ENCODE peak calls at places on chromosome 5, in seven cellular contexts. One of them, this sample, is unnamed.

GRCh38 chr5:150320048-150320555 is 17.4 kb upstream of the ARSI start:
- DNase-seq in prostate gland: no peak
- DNase-seq in HT-29: no peak
- DNase-seq in GM12865: no peak
- DNase-seq in mucosa of descending colon: no peak
- DNase-seq in Ammon's horn: peak; percentile 86
- DNase-seq in activated CD4-positive, alpha-beta T cell treated with anti-CD3 and anti-CD28 coated beads for 24 hours: no peak
- DNase-seq in this sample: no peak

GRCh38 chr5:93090698-93091097 is 490.3 kb downstream of the NR2F1-AS1 start:
- DNase-seq in activated CD4-positive, alpha-beta T cell treated with anti-CD3 and anti-CD28 coated beads for 24 hours: no peak
- DNase-seq in HT-29: no peak
- DNase-seq in Ammon's horn: no peak
- DNase-seq in prostate gland: no peak
- DNase-seq in GM12865: no peak
- DNase-seq in mucosa of descending colon: no peak
- DNase-seq in this sample: no peak

GRCh38 chr5:111927191-111927590 is 170.2 kb upstream of the NREP start:
- DNase-seq in Ammon's horn: no peak
- DNase-seq in HT-29: no peak
- DNase-seq in GM12865: no peak
- DNase-seq in prostate gland: no peak
- DNase-seq in activated CD4-positive, alpha-beta T cell treated with anti-CD3 and anti-CD28 coated beads for 24 hours: no peak
- DNase-seq in mucosa of descending colon: no peak
- DNase-seq in this sample: no peak

GRCh38 chr5:40165106-40165788 is 514.5 kb upstream of the PTGER4 start:
- DNase-seq in prostate gland: no peak
- DNase-seq in Ammon's horn: no peak
- DNase-seq in GM12865: no peak
- DNase-seq in HT-29: no peak
- DNase-seq in mucosa of descending colon: no peak
- DNase-seq in activated CD4-positive, alpha-beta T cell treated with anti-CD3 and anti-CD28 coated beads for 24 hours: no peak
- DNase-seq in this sample: no peak

GRCh38 chr5:135468541-135468940 is 16.4 kb upstream of the TIFAB start:
- DNase-seq in prostate gland: no peak
- DNase-seq in activated CD4-positive, alpha-beta T cell treated with anti-CD3 and anti-CD28 coated beads for 24 hours: no peak
- DNase-seq in GM12865: no peak
- DNase-seq in mucosa of descending colon: no peak
- DNase-seq in HT-29: no peak
- DNase-seq in Ammon's horn: no peak
- DNase-seq in this sample: no peak

GRCh38 chr5:142763701-142764100 is 6.5 kb upstream of the ARHGAP26 start:
- DNase-seq in Ammon's horn: no peak
- DNase-seq in activated CD4-positive, alpha-beta T cell treated with anti-CD3 and anti-CD28 coated beads for 24 hours: no peak
- DNase-seq in mucosa of descending colon: no peak
- DNase-seq in HT-29: no peak
- DNase-seq in prostate gland: no peak
- DNase-seq in GM12865: no peak
- DNase-seq in this sample: no peak

GRCh38 chr5:120367896-120368634 is 96.0 kb upstream of the PRR16 start:
- DNase-seq in HT-29: no peak
- DNase-seq in GM12865: no peak
- DNase-seq in Ammon's horn: no peak
- DNase-seq in prostate gland: no peak
- DNase-seq in mucosa of descending colon: peak; percentile 25
- DNase-seq in activated CD4-positive, alpha-beta T cell treated with anti-CD3 and anti-CD28 coated beads for 24 hours: no peak
- DNase-seq in this sample: no peak

GRCh38 chr5:90473321-90474234 is 993 bp downstream of the MBLAC2 start:
- DNase-seq in Ammon's horn: peak; percentile 21
- DNase-seq in activated CD4-positive, alpha-beta T cell treated with anti-CD3 and anti-CD28 coated beads for 24 hours: peak; percentile 7
- DNase-seq in GM12865: peak; percentile 50
- DNase-seq in HT-29: peak; percentile 70
- DNase-seq in prostate gland: peak; percentile 16
- DNase-seq in mucosa of descending colon: peak; percentile 70
- DNase-seq in this sample: peak; percentile 6

GRCh38 chr5:137073192-137073591 is 425.9 kb downstream of the SPOCK1 start:
- DNase-seq in activated CD4-positive, alpha-beta T cell treated with anti-CD3 and anti-CD28 coated beads for 24 hours: no peak
- DNase-seq in GM12865: no peak
- DNase-seq in prostate gland: no peak
- DNase-seq in mucosa of descending colon: no peak
- DNase-seq in Ammon's horn: no peak
- DNase-seq in HT-29: no peak
- DNase-seq in this sample: no peak

GRCh38 chr5:170348069-170348702 is 41.0 kb downstream of the KCNMB1 start:
- DNase-seq in HT-29: no peak
- DNase-seq in prostate gland: no peak
- DNase-seq in mucosa of descending colon: no peak
- DNase-seq in activated CD4-positive, alpha-beta T cell treated with anti-CD3 and anti-CD28 coated beads for 24 hours: no peak
- DNase-seq in Ammon's horn: peak; percentile 31
- DNase-seq in GM12865: no peak
- DNase-seq in this sample: no peak

GRCh38 chr5:316210-317085 is 5.1 kb upstream of the AHRR start:
- DNase-seq in activated CD4-positive, alpha-beta T cell treated with anti-CD3 and anti-CD28 coated beads for 24 hours: no peak
- DNase-seq in prostate gland: no peak
- DNase-seq in GM12865: no peak
- DNase-seq in mucosa of descending colon: no peak
- DNase-seq in Ammon's horn: no peak
- DNase-seq in HT-29: no peak
- DNase-seq in this sample: no peak

GRCh38 chr5:68419637-68420452 is 204.3 kb downstream of the PIK3R1 start:
- DNase-seq in activated CD4-positive, alpha-beta T cell treated with anti-CD3 and anti-CD28 coated beads for 24 hours: no peak
- DNase-seq in Ammon's horn: no peak
- DNase-seq in HT-29: peak; percentile 72
- DNase-seq in GM12865: no peak
- DNase-seq in mucosa of descending colon: peak; percentile 59
- DNase-seq in prostate gland: no peak
- DNase-seq in this sample: peak; percentile 79

GRCh38 chr5:43839218-43839617 is 236.2 kb downstream of the NNT start:
- DNase-seq in activated CD4-positive, alpha-beta T cell treated with anti-CD3 and anti-CD28 coated beads for 24 hours: no peak
- DNase-seq in Ammon's horn: no peak
- DNase-seq in mucosa of descending colon: no peak
- DNase-seq in HT-29: no peak
- DNase-seq in prostate gland: no peak
- DNase-seq in GM12865: no peak
- DNase-seq in this sample: no peak

GRCh38 chr5:90096415-90097081 is 313.0 kb downstream of the CETN3 start:
- DNase-seq in mucosa of descending colon: no peak
- DNase-seq in Ammon's horn: no peak
- DNase-seq in prostate gland: no peak
- DNase-seq in GM12865: peak; percentile 25
- DNase-seq in HT-29: peak; percentile 74
- DNase-seq in activated CD4-positive, alpha-beta T cell treated with anti-CD3 and anti-CD28 coated beads for 24 hours: no peak
- DNase-seq in this sample: no peak

GRCh38 chr5:43874772-43875171 is 271.8 kb downstream of the NNT start:
- DNase-seq in activated CD4-positive, alpha-beta T cell treated with anti-CD3 and anti-CD28 coated beads for 24 hours: no peak
- DNase-seq in prostate gland: no peak
- DNase-seq in HT-29: peak; percentile 45
- DNase-seq in mucosa of descending colon: no peak
- DNase-seq in GM12865: no peak
- DNase-seq in Ammon's horn: no peak
- DNase-seq in this sample: no peak

GRCh38 chr5:108081707-108082106 is 300.2 kb downstream of the FBXL17 start:
- DNase-seq in HT-29: no peak
- DNase-seq in mucosa of descending colon: no peak
- DNase-seq in GM12865: no peak
- DNase-seq in prostate gland: no peak
- DNase-seq in activated CD4-positive, alpha-beta T cell treated with anti-CD3 and anti-CD28 coated beads for 24 hours: no peak
- DNase-seq in Ammon's horn: no peak
- DNase-seq in this sample: no peak

GRCh38 chr5:157745041-157745456 is 1.5 kb downstream of the LSM11 start:
- DNase-seq in GM12865: no peak
- DNase-seq in HT-29: no peak
- DNase-seq in Ammon's horn: peak; percentile 15
- DNase-seq in activated CD4-positive, alpha-beta T cell treated with anti-CD3 and anti-CD28 coated beads for 24 hours: no peak
- DNase-seq in prostate gland: no peak
- DNase-seq in mucosa of descending colon: no peak
- DNase-seq in this sample: peak; percentile 66

GRCh38 chr5:172868924-172869565 is 35.0 kb downstream of the ERGIC1 start:
- DNase-seq in HT-29: no peak
- DNase-seq in mucosa of descending colon: no peak
- DNase-seq in activated CD4-positive, alpha-beta T cell treated with anti-CD3 and anti-CD28 coated beads for 24 hours: no peak
- DNase-seq in prostate gland: peak; percentile 88
- DNase-seq in Ammon's horn: peak; percentile 84
- DNase-seq in GM12865: no peak
- DNase-seq in this sample: no peak

This sample was measured in NCI-H524 treated with DMSO at 0.1 percent for 48 hours.